ENCODE peak calls at places on chromosomes 1 and 21, in four cellular contexts. X is fibroblast of pulmonary artery, A is astrocyte of the spinal cord, Y is AG09319. U is an unnamed sample.

GRCh38 chr1:151593651-151594625 is 17.9 kb upstream of the SNX27 start:
- DNase-seq in X (peak; percentile 53), A (peak; percentile 45), Y (no peak), U (peak; percentile 93)

GRCh38 chr1:19484793-19485361 is 462 bp downstream of the CAPZB start:
- DNase-seq in X (no peak), A (no peak), Y (no peak), U (peak; percentile 7)

GRCh38 chr1:117759535-117759934 is 153.7 kb downstream of the TENT5C start:
- DNase-seq in X (no peak), A (no peak), Y (no peak), U (no peak)

GRCh38 chr1:228830954-228831481 is 95.7 kb downstream of the RHOU start:
- DNase-seq in X (peak; percentile 44), A (peak; percentile 80), Y (no peak), U (peak; percentile 63)

GRCh38 chr1:9121891-9122409 is 7.0 kb downstream of the GPR157 start:
- DNase-seq in X (no peak), A (no peak), Y (no peak), U (no peak)

GRCh38 chr1:165678509-165678908 is 19.9 kb downstream of the ALDH9A1 start:
- DNase-seq in X (no peak), A (no peak), Y (no peak), U (no peak)

GRCh38 chr1:95916616-95917015 is 682.6 kb downstream of the RWDD3 start:
- DNase-seq in X (peak; percentile 41), A (peak; percentile 8), Y (no peak), U (peak; percentile 5)

GRCh38 chr1:113178522-113178921 is 105.5 kb downstream of the LRIG2 start:
- DNase-seq in X (peak; percentile 33), A (no peak), Y (no peak), U (no peak)

GRCh38 chr1:154796303-154796892 is 73.7 kb downstream of the KCNN3 start:
- DNase-seq in X (no peak), A (no peak), Y (no peak), U (no peak)

GRCh38 chr1:8424539-8425116 is 106.7 kb downstream of the SLC45A1 start:
- DNase-seq in X (peak; percentile 41), A (no peak), Y (no peak), U (peak; percentile 44)

GRCh38 chr21:46183910-46184624 is at the start of gene SPATC1L:
- DNase-seq in X (peak; percentile 91), A (peak; percentile 40), Y (no peak), U (no peak)

GRCh38 chr1:151458936-151459330 is 361 bp downstream of the POGZ start:
- DNase-seq in X (peak; percentile 71), A (peak; percentile 68), Y (no peak), U (peak; percentile 83)

GRCh38 chr1:210291088-210291487 is 37.6 kb upstream of the HHAT start:
- DNase-seq in X (peak; percentile 8), A (no peak), Y (no peak), U (no peak)

GRCh38 chr1:210291786-210292275 is 36.9 kb upstream of the HHAT start:
- DNase-seq in X (peak; percentile 17), A (peak; percentile 40), Y (peak; percentile 93), U (no peak)

GRCh38 chr1:210293191-210293607 is 35.5 kb upstream of the HHAT start:
- DNase-seq in X (peak; percentile 85), A (peak; percentile 88), Y (peak; percentile 72), U (no peak)

GRCh38 chr1:210294991-210295773 is 33.5 kb upstream of the HHAT start:
- DNase-seq in X (peak; percentile 30), A (peak; percentile 74), Y (peak; percentile 56), U (no peak)

GRCh38 chr1:210292276-210292851 is 36.3 kb upstream of the HHAT start:
- DNase-seq in X (peak; percentile 4), A (peak; percentile 30), Y (peak; percentile 25), U (peak; percentile 92)
- TF ChIP-seq CTCF in X (no peak), A (peak; percentile 30), Y (peak; percentile 11), U (peak; percentile 59)

DNA sequence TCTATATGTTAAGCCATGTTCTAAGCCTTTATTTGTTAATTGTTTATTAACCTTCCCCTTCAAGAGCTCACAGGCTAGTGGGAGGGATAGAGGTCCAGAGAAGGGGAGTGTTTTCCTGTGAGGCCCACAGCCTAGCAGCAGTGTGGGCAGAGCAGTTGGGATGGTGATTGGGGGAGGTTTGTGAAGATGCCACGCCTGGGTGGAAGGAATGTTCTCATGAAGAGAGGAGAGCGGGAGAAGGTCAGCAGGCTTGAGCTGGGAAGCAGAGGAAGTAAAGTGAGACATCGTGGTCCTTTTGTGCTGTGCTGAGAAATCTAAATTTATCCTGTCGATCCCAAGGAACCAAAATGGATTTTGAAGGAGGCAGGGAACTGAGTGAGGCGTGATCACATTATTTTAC is 42.6 kb downstream of the TRAPPC10 start:
- DNase-seq in X (peak; percentile 89), A (peak; percentile 65), Y (no peak), U (no peak)
- TF ChIP-seq CTCF in X (no peak), A (no peak), Y (no peak), U (no peak)

GRCh38 chr1:22376976-22377375 is 74.7 kb upstream of the ZBTB40 start:
- DNase-seq in X (no peak), A (no peak), Y (no peak), U (no peak)

GRCh38 chr1:22376546-22376945 is 75.1 kb upstream of the ZBTB40 start:
- DNase-seq in X (no peak), A (no peak), Y (no peak), U (no peak)

GRCh38 chr1:22379566-22379965 is 72.1 kb upstream of the ZBTB40 start:
- DNase-seq in X (no peak), A (no peak), Y (no peak), U (no peak)

GRCh38 chr1:22383526-22384291 is 67.9 kb upstream of the ZBTB40 start:
- DNase-seq in X (no peak), A (no peak), Y (no peak), U (no peak)

GRCh38 chr1:22380024-22380785 is 71.4 kb upstream of the ZBTB40 start:
- DNase-seq in X (no peak), A (peak; percentile 5), Y (no peak), U (no peak)
- TF ChIP-seq CTCF in X (no peak), A (no peak), Y (no peak), U (no peak)

GRCh38 chr1:32205401-32206370 is at the start of gene IQCC:
- DNase-seq in X (peak; percentile 80), A (peak; percentile 78), Y (peak; percentile 45), U (peak; percentile 93)
- TF ChIP-seq CTCF in X (no peak), A (no peak), Y (no peak), U (no peak)

DNA sequence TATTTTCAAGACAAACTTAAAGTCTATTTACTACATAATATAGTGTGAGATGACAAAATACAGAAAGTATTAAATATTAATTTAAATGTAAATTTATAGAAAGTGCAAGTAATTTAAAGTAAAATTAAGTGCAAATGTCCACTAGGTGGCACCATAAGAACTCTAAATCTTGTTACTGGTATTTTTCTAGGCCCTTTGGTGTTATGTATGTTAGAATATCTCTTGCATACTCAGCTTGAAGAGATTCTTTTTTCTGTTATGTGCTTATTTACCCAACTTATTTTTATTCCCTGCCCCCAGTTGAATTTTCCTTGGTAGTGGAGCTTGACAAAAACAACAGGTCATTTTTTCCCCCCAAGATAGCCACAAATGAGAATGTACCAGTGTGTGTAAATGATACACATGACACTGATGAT is 71.5 kb downstream of the RPS6KC1 start:
- DNase-seq in X (peak; percentile 83), A (peak; percentile 76), Y (peak; percentile 14), U (peak; percentile 20)
- TF ChIP-seq CTCF in X (peak; percentile 44), A (peak; percentile 24), Y (peak; percentile 40), U (peak; percentile 37)

GRCh38 chr1:17270891-17271765 is 22.2 kb downstream of the PADI3 start:
- DNase-seq in X (no peak), A (no peak), Y (no peak), U (no peak)
- TF ChIP-seq CTCF in X (no peak), A (no peak), Y (no peak), U (no peak)

GRCh38 chr1:47524272-47524671 is 86.4 kb downstream of the FOXD2 start:
- DNase-seq in X (no peak), A (no peak), Y (no peak), U (no peak)

GRCh38 chr1:47529520-47530098 is 91.8 kb downstream of the FOXD2 start:
- DNase-seq in X (no peak), A (no peak), Y (no peak), U (no peak)

GRCh38 chr1:47523812-47524170 is 85.9 kb downstream of the FOXD2 start:
- DNase-seq in X (no peak), A (no peak), Y (no peak), U (no peak)

GRCh38 chr1:47522890-47523811 is 85.3 kb downstream of the FOXD2 start:
- DNase-seq in X (no peak), A (no peak), Y (no peak), U (no peak)

DNA sequence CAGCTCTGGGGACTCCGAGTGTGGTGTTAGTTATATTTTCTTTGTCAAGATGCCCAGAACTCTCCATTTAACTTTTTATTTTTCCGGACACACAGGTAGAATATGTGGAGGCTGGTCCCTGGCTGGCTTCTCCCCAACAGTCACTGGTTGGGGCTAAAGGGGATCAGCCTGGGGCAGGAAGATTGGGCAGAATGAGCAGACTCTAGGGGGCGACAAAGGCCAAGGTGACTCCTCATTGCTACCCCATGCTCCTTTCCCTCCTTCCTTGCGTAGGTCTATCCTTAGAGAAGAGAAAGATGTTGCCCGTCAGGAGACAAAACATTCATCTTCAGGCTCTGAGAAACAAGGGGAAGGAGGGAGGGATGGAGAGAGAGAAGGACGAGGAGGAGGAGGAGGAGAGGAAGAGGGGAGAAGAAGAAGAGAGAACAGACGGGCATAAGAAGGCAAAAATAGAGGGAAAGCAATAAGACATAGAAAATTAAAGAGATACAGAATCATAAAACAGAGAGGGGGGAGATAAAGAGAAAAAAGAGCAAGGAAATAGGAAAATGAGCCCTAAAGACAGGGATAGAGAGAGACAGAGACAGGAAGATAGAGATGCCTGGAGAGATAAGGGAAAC is 89.9 kb downstream of the FOXD2 start:
- DNase-seq in X (no peak), A (no peak), Y (no peak), U (peak; percentile 79)
- TF ChIP-seq CTCF in X (peak; percentile 22), A (peak; percentile 24), Y (peak; percentile 11), U (peak; percentile 80)

GRCh38 chr1:63674238-63674864 is 81.1 kb downstream of the PGM1 start:
- DNase-seq in X (peak; percentile 91), A (peak; percentile 96), Y (peak; percentile 70), U (peak; percentile 89)
- TF ChIP-seq CTCF in X (peak; percentile 89), A (peak; percentile 82), Y (peak; percentile 88), U (peak; percentile 69)